ENCODE peak calls at places on chromosomes 3 and 15, in seven cellular contexts. Q is stimulated activated CD4-positive, alpha-beta T cell treated with anti-CD3 and anti-CD28 coated beads, Interleukin-15, amount 100 ng/mL, for 1 hour; M is thoracic aorta; O is GM10248; L is sciatic nerve; A is NCI-H2029 treated with DMSO at 0.1 percent for 48 hours; Z is progenitor cell of endocrine pancreas. V is an unnamed sample.

GRCh38 chr3:133824961-133825485 is 19.4 kb downstream of the SRPRB start:
- DNase-seq in Q (no peak), M (no peak), O (no peak), L (no peak), A (no peak), Z (no peak), V (no peak)

GRCh38 chr3:54957711-54958110 is 29.9 kb upstream of the LRTM1 start:
- DNase-seq in Q (no peak), M (no peak), O (no peak), L (no peak), A (no peak), Z (no peak), V (no peak)

GRCh38 chr3:55873523-55874254 is 386.6 kb upstream of the WNT5A start:
- DNase-seq in Q (no peak), M (no peak), O (no peak), L (no peak), A (no peak), Z (no peak), V (no peak)

GRCh38 chr15:37594431-37594830 is 340.0 kb upstream of the TMCO5A start:
- DNase-seq in Q (no peak), M (no peak), O (no peak), L (no peak), A (no peak), Z (no peak), V (no peak)

GRCh38 chr3:159604151-159604581 is 384.5 kb upstream of the IL12A start:
- DNase-seq in Q (no peak), M (no peak), O (no peak), L (no peak), A (no peak), Z (no peak), V (no peak)

GRCh38 chr3:132432639-132433038 is 15.3 kb downstream of the DNAJC13 start:
- DNase-seq in Q (no peak), M (no peak), O (no peak), L (no peak), A (no peak), Z (no peak), V (peak)

GRCh38 chr15:42363942-42364341 is 4.6 kb downstream of the CAPN3 start:
- DNase-seq in Q (no peak), M (no peak), O (no peak), L (no peak), A (no peak), Z (no peak), V (no peak)

GRCh38 chr3:191774485-191774884 is 313.5 kb downstream of the PYDC2 start:
- DNase-seq in Q (no peak), M (no peak), O (no peak), L (no peak), A (no peak), Z (no peak), V (no peak)

GRCh38 chr15:76935620-76936019 is 4.1 kb downstream of the RCN2 start:
- DNase-seq in Q (no peak), M (no peak), O (peak), L (no peak), A (peak), Z (no peak), V (no peak)

GRCh38 chr3:51862886-51863285 is 1.5 kb downstream of the IQCF2 start:
- DNase-seq in Q (no peak), M (no peak), O (no peak), L (no peak), A (no peak), Z (no peak), V (no peak)

GRCh38 chr3:73740041-73740440 is 115.3 kb upstream of the PDZRN3 start:
- DNase-seq in Q (no peak), M (no peak), O (no peak), L (no peak), A (no peak), Z (no peak), V (no peak)

GRCh38 chr15:86213420-86213819 is 133.7 kb downstream of the AGBL1 start:
- DNase-seq in Q (no peak), M (no peak), O (no peak), L (no peak), A (no peak), Z (no peak), V (no peak)

GRCh38 chr3:59496250-59496649 is 446.4 kb upstream of the CFAP20DC start:
- DNase-seq in Q (no peak), M (no peak), O (no peak), L (no peak), A (no peak), Z (no peak), V (no peak)

GRCh38 chr3:168878655-168879054 is 782.9 kb upstream of the GOLIM4 start:
- DNase-seq in Q (no peak), M (no peak), O (no peak), L (no peak), A (no peak), Z (no peak), V (no peak)

GRCh38 chr15:62719316-62719715 is 323.2 kb upstream of the TPM1 start:
- DNase-seq in Q (no peak), M (no peak), O (no peak), L (no peak), A (no peak), Z (no peak), V (no peak)